ENCODE peak calls at places on chromosomes 11 and 22, in five cellular contexts. L is cardiac muscle cell; H is ovary; D is effector memory CD4-positive, alpha-beta T cell; I is stomach. N is an unnamed sample. For H3K9me3, the result is how much of the 10 kb centered on the place peaks cover.

GRCh38 chr11:67268036-67268683 is 1.9 kb downstream of the GRK2 start:
- DNase-seq in L (no peak), H (no peak), D (no peak), I (no peak), N (no peak)

GRCh38 chr11:19963697-19964340 is 196.5 kb downstream of the DBX1 start:
- DNase-seq in L (no peak), H (no peak), D (no peak), I (no peak), N (no peak)

GRCh38 chr22:41449321-41449720 is 2.7 kb upstream of the TOB2 start:
- DNase-seq in L (no peak), H (peak), D (no peak), I (no peak), N (no peak)

GRCh38 chr11:113728814-113729213 is 22.7 kb upstream of the TMPRSS5 start:
- DNase-seq in L (no peak), H (no peak), D (no peak), I (no peak), N (no peak)

GRCh38 chr22:44292007-44292370 is 20.8 kb downstream of the SHISAL1 start:
- DNase-seq in L (no peak), H (no peak), D (no peak), I (no peak), N (no peak)

GRCh38 chr11:702731-703461 is 3.1 kb upstream of the EPS8L2 start:
- DNase-seq in L (no peak), H (no peak), D (no peak), I (peak), N (peak)

GRCh38 chr11:6755303-6755952 is 16.3 kb downstream of the OR2AG2 start:
- DNase-seq in L (peak), H (no peak), D (peak), I (peak), N (no peak)

GRCh38 chr11:83195649-83196048 is 2.1 kb downstream of the ANKRD42 start:
- DNase-seq in L (no peak), H (no peak), D (no peak), I (no peak), N (no peak)

GRCh38 chr22:31616315-31616980 is 45.6 kb downstream of the PISD start:
- DNase-seq in L (no peak), H (no peak), D (no peak), I (no peak), N (no peak)

GRCh38 chr11:61080986-61081590 is 21.2 kb upstream of the CD5 start:
- DNase-seq in L (no peak), H (no peak), D (no peak), I (no peak), N (no peak)

GRCh38 chr11:130600139-130600538 is 151.7 kb downstream of the ADAMTS15 start:
- DNase-seq in L (no peak), H (no peak), D (no peak), I (no peak), N (no peak)

GRCh38 chr11:22454461-22454860 is 116.3 kb downstream of the SLC17A6 start:
- DNase-seq in L (no peak), H (no peak), D (no peak), I (no peak), N (no peak)

GRCh38 chr22:47301820-47302475 is 539.5 kb downstream of the TBC1D22A start:
- DNase-seq in L (no peak), H (no peak), D (no peak), I (peak), N (no peak)
- H3K9me3 ChIP-seq in L (under half), H (under half), D (under half), I (under half), N (under half)

DNA sequence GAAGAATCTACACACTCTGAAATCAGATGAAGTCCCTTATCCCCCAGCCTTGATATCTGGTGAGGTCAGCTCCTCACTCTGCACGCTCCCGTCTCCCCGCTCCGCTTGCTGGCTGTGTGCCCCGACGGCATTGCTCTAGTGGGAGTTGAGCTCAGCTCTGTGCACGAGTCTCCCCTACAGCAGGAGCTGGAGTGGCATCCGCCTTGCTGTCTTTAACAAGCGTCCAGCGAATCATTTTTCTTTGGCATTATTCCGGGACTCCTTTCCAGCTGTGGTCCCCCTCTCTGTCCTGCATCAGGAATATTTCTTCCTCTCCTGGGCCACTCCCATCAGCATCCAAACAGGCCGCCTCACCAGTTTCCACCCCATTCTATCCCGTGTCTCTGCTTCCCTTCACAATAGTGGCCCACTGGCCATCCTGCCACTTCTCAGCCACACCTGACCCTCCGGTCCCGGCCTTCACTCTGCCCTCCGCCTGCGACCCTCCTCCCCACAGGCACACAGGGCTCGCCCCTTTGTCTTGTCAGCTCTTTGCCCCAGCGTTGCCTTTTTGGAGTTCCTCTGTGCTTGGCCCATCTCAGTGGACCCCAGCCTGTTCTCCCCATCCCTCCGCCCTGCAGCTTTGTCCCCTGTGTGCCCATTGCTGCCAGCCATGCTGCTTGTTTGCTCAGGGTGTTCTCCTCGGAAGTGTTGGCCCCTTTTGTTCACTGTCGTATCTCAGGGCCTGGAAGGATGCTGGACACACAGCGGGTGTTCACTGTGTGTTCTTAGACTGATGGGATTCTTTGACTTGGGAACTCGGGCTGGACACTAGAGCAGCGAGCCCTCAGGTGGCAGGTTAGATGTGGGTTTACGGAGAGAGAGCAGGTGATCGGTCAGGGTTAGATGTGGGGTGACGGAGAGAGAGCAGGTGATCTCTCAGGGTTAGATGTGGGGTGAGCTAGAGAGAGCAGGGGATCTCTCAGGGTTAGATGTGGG is 441.8 kb downstream of the TBC1D22A start:
- DNase-seq in L (no peak), H (peak), D (no peak), I (peak), N (no peak)
- H3K9me3 ChIP-seq in L (under half), H (under half), D (under half), I (under half), N (under half)

DNA sequence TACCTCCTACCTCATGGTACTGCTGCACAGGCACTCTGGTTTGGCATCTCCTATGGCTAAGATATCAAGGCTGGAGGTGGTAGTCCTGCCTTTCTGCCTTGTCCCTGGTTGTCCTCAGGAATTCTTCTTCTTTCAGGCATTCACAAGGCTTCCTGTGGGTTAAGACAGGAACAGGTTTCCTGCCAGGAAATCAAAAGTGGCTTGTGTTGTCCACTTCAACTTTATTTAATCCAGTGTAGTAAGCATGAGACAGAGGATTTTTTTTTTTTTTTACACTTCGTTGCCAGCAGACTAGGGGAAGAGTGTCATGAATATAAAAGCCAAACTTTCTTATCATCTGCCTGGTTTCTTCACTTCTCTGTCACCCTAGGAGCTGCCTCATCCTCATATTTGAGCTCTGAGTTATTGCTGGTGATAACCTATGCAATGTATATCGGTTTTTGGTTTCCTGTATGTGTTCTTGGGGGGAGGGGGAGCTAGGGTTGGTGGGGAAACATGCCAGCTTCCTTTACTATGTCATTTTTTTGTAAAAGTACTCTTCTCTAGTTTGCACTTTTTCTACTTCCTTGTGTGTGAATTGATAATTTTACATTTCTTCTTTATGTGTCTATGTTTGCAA is 50.2 kb downstream of the XKR3 start:
- DNase-seq in L (no peak), H (no peak), D (no peak), I (no peak), N (no peak)
- H3K9me3 ChIP-seq in L (under half), H (under half), D (under half), I (under half), N (under half)

GRCh38 chr22:48503035-48503625 is 1324.5 kb downstream of the BRD1 start:
- DNase-seq in L (no peak), H (no peak), D (no peak), I (no peak), N (no peak)

GRCh38 chr22:48499456-48500425 is 1327.9 kb downstream of the BRD1 start:
- DNase-seq in L (no peak), H (no peak), D (no peak), I (no peak), N (no peak)

GRCh38 chr22:48498526-48499331 is 1328.9 kb downstream of the BRD1 start:
- DNase-seq in L (no peak), H (no peak), D (no peak), I (no peak), N (no peak)

GRCh38 chr22:48500481-48501230 is 1327.0 kb downstream of the BRD1 start:
- DNase-seq in L (no peak), H (no peak), D (no peak), I (no peak), N (no peak)

GRCh38 chr22:48501231-48501750 is 1326.4 kb downstream of the BRD1 start:
- DNase-seq in L (no peak), H (no peak), D (no peak), I (no peak), N (no peak)
- H3K9me3 ChIP-seq in L (under half), H (under half), D (under half), I (under half), N (under half)

DNA sequence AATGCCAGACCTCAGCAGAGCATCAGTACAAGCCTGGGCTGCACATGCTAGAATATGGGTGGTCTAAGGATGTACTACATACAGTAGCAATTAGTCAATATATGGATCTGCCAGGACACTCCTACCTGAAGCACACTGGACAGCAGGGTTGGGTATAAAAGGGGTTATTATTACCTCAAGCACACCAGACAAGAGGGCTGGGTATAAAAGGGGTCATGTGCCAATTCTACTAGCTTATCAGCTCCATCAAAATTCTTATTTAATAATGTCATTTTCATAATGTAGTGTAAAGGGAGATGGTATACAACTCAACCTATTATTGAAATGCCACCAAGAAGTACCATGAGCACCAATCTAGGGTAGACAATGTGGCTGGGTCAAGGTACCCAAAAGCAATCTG is 44.7 kb upstream of the PRODH start:
- DNase-seq in L (no peak), H (no peak), D (no peak), I (no peak), N (no peak)
- H3K9me3 ChIP-seq in L (under half), H (under half), D (under half), I (under half), N (under half)

DNA sequence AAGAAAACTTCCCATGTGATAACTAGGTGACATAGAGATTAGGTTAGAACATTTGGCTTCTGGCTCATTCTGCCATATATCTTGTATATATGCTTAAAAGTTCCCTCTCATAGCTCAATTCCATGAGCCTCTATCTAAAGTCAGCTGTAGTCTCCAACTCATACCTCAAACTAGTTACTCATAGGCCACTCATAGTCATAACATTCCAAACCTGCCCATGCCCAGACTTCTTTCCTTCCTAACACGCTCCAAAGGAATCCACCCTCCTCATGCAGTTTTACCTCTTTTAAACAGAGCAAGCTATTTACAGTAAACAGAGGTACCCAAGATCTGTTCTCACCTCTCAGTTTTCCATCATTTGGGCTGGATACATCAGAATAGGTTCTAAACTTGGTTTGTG is 39.4 kb downstream of the GLYATL2 start:
- DNase-seq in L (no peak), H (no peak), D (no peak), I (no peak), N (no peak)
- H3K9me3 ChIP-seq in L (under half), H (under half), D (under half), I (under half), N (under half)

GRCh38 chr22:47498969-47499368 is 736.5 kb downstream of the TBC1D22A start:
- DNase-seq in L (no peak), H (no peak), D (no peak), I (no peak), N (no peak)

GRCh38 chr22:47497666-47498065 is 735.2 kb downstream of the TBC1D22A start:
- DNase-seq in L (no peak), H (no peak), D (no peak), I (no peak), N (no peak)

DNA sequence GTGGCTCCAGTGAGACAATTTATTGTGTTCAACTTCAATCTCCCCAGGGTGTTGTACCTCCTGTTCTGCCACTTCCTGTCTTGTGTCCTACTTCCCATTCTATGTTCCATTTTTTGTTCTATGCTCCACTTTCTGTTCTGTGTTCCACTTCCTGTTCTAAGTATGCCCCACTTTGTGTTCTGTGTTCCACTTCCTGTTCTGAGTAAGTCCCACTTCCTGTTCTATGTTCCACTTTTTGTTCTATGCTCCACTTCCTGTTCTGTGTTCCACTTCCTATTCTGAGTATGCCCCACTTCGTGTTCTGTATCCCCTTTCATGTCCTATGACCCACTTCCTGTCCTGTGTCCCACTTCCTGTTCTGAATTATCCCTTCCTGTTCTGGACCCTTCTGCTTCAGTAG is 732.7 kb downstream of the TBC1D22A start:
- DNase-seq in L (no peak), H (no peak), D (no peak), I (no peak), N (no peak)
- H3K9me3 ChIP-seq in L (under half), H (under half), D (under half), I (under half), N (under half)

DNA sequence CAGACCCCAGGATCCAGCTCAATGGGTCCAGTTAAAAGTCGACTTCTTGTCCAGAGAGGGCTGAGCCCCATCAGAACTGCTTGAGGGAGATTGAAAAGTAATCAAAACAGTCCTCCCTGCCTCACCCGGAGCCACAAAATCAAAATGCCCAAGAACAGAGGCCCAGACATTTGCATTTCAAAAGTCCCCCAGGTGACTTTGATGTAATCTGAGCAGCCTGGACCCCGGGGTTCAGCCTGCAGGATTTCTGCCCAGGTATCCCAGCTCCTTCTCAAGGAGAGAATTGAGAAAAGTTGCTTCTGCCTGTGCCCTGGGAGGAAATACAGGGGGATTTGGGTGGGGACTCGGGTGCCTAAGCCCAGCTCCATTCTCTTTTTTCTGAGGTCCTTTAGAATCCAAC is 1385.0 kb downstream of the TBC1D22A start:
- DNase-seq in L (no peak), H (no peak), D (no peak), I (no peak), N (no peak)
- H3K9me3 ChIP-seq in L (under half), H (under half), D (under half), I (under half), N (under half)

GRCh38 chr22:48068323-48068722 is 1305.9 kb downstream of the TBC1D22A start:
- DNase-seq in L (no peak), H (no peak), D (no peak), I (no peak), N (no peak)
- H3K9me3 ChIP-seq in L (under half), H (under half), D (under half), I (under half), N (under half)

GRCh38 chr11:35046606-35047005 is 92.4 kb upstream of the CD44 start:
- DNase-seq in L (no peak), H (no peak), D (no peak), I (no peak), N (no peak)

GRCh38 chr11:35047179-35047578 is 91.8 kb upstream of the CD44 start:
- DNase-seq in L (no peak), H (no peak), D (peak), I (no peak), N (no peak)

GRCh38 chr11:35045219-35045819 is 93.7 kb upstream of the CD44 start:
- DNase-seq in L (no peak), H (no peak), D (peak), I (no peak), N (no peak)

GRCh38 chr11:35049906-35050531 is 89.0 kb upstream of the CD44 start:
- DNase-seq in L (no peak), H (no peak), D (no peak), I (no peak), N (no peak)

DNA sequence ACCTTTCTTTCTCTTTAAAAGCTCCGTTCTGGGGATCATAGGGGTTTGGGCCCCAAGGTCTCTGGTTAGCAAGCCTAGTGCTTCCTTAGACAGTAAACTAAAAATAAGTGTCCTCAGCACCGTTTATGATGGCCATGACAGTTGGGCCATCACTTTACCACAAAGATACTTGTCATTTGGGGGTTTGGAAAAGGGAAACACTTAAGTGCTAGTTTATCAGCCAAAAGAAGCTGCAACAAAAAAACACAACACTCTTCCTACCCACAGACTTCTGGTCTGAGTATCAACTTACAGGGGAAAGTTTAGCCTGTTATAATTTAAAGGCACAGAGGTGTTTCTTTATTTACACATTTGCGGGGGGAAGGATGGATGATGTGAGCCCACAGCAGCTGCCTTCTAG is 88.4 kb upstream of the CD44 start:
- DNase-seq in L (no peak), H (no peak), D (no peak), I (no peak), N (no peak)
- H3K9me3 ChIP-seq in L (under half), H (under half), D (under half), I (under half), N (under half)

N was measured in thyroid gland.